ENCODE peak calls at places on chromosomes 3 and 15, in nine cellular contexts. Z is GM12865; G is lower lobe of right lung; I is CD8-positive, alpha-beta T cell; E is A549; M is upper lobe of right lung; C is epithelial cell of esophagus; F is tibial artery; L is brain microvascular endothelial cell. B is an unnamed sample.

GRCh38 chr3:107217161-107217560 is 160.1 kb upstream of the CCDC54 start:
- DNase-seq in Z (no peak), G (no peak), I (no peak), E (peak), M (no peak), C (peak), F (no peak), L (peak), B (no peak)

GRCh38 chr15:69067296-69067695 is 52.8 kb downstream of the NOX5 start:
- DNase-seq in Z (no peak), G (no peak), I (no peak), E (no peak), M (no peak), C (no peak), F (no peak), L (no peak), B (no peak)

GRCh38 chr3:147356909-147357733 is 49.2 kb downstream of the ZIC4 start:
- DNase-seq in Z (no peak), G (no peak), I (no peak), E (no peak), M (no peak), C (no peak), F (no peak), L (no peak), B (no peak)

GRCh38 chr3:30855390-30855789 is 39.1 kb downstream of the GADL1 start:
- DNase-seq in Z (no peak), G (no peak), I (no peak), E (no peak), M (no peak), C (peak), F (no peak), L (no peak), B (no peak)

GRCh38 chr3:55482496-55483195 is 4.5 kb downstream of the WNT5A start:
- DNase-seq in Z (no peak), G (no peak), I (no peak), E (no peak), M (no peak), C (no peak), F (no peak), L (peak), B (no peak)

GRCh38 chr3:58994746-58995330 is 55.0 kb downstream of the CFAP20DC start:
- DNase-seq in Z (peak), G (no peak), I (peak), E (peak), M (no peak), C (peak), F (no peak), L (peak), B (peak)

GRCh38 chr15:100849021-100849831 is 30.4 kb upstream of the ALDH1A3 start:
- DNase-seq in Z (no peak), G (peak), I (peak), E (peak), M (peak), C (peak), F (no peak), L (peak), B (no peak)

GRCh38 chr3:117616213-117616612 is 906.6 kb downstream of the TUSC7 start:
- DNase-seq in Z (no peak), G (no peak), I (no peak), E (no peak), M (no peak), C (no peak), F (no peak), L (no peak), B (no peak)

GRCh38 chr15:63718590-63719035 is 115.1 kb downstream of the HERC1 start:
- DNase-seq in Z (no peak), G (no peak), I (no peak), E (peak), M (no peak), C (peak), F (no peak), L (peak), B (peak)

GRCh38 chr15:70818580-70818979 is 35.4 kb downstream of the LARP6 start:
- DNase-seq in Z (no peak), G (no peak), I (no peak), E (no peak), M (no peak), C (no peak), F (no peak), L (no peak), B (no peak)

GRCh38 chr3:129282727-129283327 is 4.2 kb downstream of the HMCES start:
- DNase-seq in Z (peak), G (no peak), I (peak), E (no peak), M (no peak), C (peak), F (no peak), L (no peak), B (no peak)
- TF ChIP-seq CTCF in Z (no peak), G (no peak), I (no peak), E (no peak), M (no peak), C (no peak), F (no peak), L (no peak), B (no peak)

GRCh38 chr3:134675726-134676252 is 25.0 kb upstream of the KY start:
- DNase-seq in Z (no peak), G (no peak), I (no peak), E (no peak), M (no peak), C (no peak), F (no peak), L (peak), B (no peak)
- H3K4me3 ChIP-seq in Z (no peak), G (no peak), I (no peak), E (no peak), M (no peak), C (no peak), F (no peak), L (no peak), B (no peak)

DNA sequence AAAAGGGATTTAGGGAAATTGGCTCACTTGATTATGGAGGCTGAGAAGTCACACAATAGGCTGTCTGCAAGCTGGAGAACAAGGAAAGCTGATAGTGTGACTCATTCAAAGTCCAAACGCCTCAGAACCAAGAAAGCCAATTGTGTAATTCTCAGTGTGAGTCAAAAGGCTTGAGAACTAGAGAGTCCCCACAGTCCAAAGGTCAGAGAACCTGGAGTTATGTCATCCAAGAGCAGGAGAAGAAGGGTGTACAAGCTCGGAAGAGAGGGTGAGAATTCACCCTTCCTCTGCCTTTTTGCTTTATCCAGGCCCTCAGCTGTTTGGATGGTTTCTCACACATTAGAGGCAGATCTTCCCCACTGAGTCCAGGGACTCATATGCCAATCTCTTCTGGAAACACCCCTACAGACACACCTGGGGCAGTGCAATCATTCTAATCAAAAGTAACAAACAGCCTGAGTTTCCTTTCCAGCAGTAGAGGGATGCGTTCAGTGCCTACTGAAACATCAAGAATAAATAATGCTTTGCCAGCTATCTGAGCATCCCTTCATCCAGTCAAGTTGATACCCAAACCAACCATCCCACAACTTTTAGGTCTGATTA is 271.5 kb downstream of the SATB1 start:
- DNase-seq in Z (no peak), G (no peak), I (no peak), E (peak), M (no peak), C (peak), F (no peak), L (peak), B (peak)
- TF ChIP-seq CTCF in Z (no peak), G (no peak), I (no peak), E (no peak), M (no peak), C (no peak), F (no peak), L (no peak), B (peak)

GRCh38 chr3:56916697-56917336 is 115.1 kb upstream of the ARHGEF3 start:
- DNase-seq in Z (peak), G (no peak), I (no peak), E (no peak), M (no peak), C (no peak), F (no peak), L (no peak), B (no peak)

GRCh38 chr3:56917740-56918568 is 116.2 kb upstream of the ARHGEF3 start:
- DNase-seq in Z (peak), G (no peak), I (no peak), E (no peak), M (no peak), C (peak), F (no peak), L (no peak), B (no peak)

GRCh38 chr3:56915969-56916586 is 114.3 kb upstream of the ARHGEF3 start:
- DNase-seq in Z (peak), G (peak), I (peak), E (no peak), M (no peak), C (no peak), F (peak), L (no peak), B (no peak)

GRCh38 chr3:56919137-56919796 is 117.5 kb upstream of the ARHGEF3 start:
- DNase-seq in Z (no peak), G (no peak), I (no peak), E (no peak), M (no peak), C (no peak), F (no peak), L (no peak), B (no peak)

DNA sequence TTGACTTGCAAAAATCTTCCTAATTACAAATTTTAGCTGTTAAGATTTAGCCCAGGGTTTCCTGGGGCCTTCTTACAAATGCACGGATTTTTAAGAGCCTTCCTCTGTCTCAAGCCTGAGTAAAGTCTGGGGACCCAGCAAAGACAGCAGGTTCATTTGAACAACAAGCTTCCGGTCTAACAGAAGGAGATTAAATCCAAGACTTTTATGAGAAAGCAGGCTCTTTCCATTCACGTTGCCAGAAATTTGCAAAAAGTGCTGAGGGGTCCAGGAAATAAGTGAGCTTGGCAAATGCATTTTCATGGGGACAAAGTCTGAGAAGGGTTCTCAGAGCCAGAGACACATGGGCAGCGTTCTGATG is 115.6 kb upstream of the ARHGEF3 start:
- DNase-seq in Z (no peak), G (no peak), I (no peak), E (no peak), M (no peak), C (no peak), F (no peak), L (no peak), B (no peak)
- H3K4me3 ChIP-seq in Z (no peak), G (no peak), I (no peak), E (no peak), M (no peak), C (no peak), F (no peak), L (no peak), B (no peak)

DNA sequence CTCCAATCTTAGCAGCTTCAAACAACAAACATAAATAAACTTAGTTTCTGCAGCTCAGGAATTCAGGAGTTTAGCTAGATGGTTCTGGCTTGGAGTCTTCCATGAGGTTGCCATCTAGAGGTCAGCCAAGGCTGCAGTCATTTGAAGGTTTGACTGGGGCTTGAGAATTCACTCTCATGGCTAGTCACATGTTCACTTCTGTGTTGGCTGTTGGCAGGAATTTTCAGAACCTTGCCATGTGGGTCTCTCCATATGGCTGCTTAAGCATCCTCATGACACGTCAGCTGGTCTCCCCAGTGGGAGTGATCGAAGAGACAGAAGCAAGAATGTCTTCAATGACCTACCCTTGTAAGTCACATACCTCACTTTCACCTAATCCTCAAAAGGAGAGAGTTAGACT is 269.2 kb upstream of the CNTN3 start:
- DNase-seq in Z (no peak), G (no peak), I (no peak), E (peak), M (no peak), C (peak), F (no peak), L (no peak), B (no peak)
- TF ChIP-seq CTCF in Z (peak), G (peak), I (no peak), E (no peak), M (no peak), C (peak), F (no peak), L (peak), B (peak)

B was measured in epithelial cell of proximal tubule.